ENCODE peak calls at places on chromosomes 7 and 10, in nine cellular contexts. P is HepG2, D is PC-9, R is A549, B is H9, J is foreskin keratinocyte, A is heart left ventricle, M is cardiac fibroblast, K is AG04450. V is an unnamed sample.

GRCh38 chr7:43394441-43395130 is 188.3 kb upstream of the STK17A start:
- DNase-seq in M (no peak), A (no peak), D (no peak), J (peak; percentile 99), B (no peak), R (no peak), K (no peak), P (no peak), V (no peak)

GRCh38 chr7:130296221-130296951 is 3.4 kb downstream of the CPA4 start:
- DNase-seq in A (no peak), M (no peak), P (no peak), J (no peak), K (no peak), D (no peak), R (no peak), B (no peak), V (no peak)

GRCh38 chr7:47635091-47636090 is 53.5 kb upstream of the TNS3 start:
- DNase-seq in K (no peak), P (peak; percentile 57), A (no peak), R (peak; percentile 73), M (no peak), B (peak; percentile 56), D (peak; percentile 82), J (peak; percentile 74), V (peak; percentile 81)

GRCh38 chr10:92834331-92834730 is 14.0 kb upstream of the EXOC6 start:
- DNase-seq in J (no peak), P (no peak), K (no peak), M (no peak), A (no peak), B (no peak), R (no peak), D (no peak), V (no peak)

GRCh38 chr10:80168679-80169380 is 36.3 kb downstream of the PLAC9 start:
- DNase-seq in P (no peak), M (no peak), B (peak; percentile 53), J (no peak), A (no peak), D (no peak), K (no peak), R (peak; percentile 51), V (no peak)

GRCh38 chr10:80504158-80504811 is 33.4 kb upstream of the SH2D4B start:
- DNase-seq in R (no peak), D (peak; percentile 41), K (no peak), P (no peak), B (no peak), A (no peak), J (no peak), M (no peak), V (peak; percentile 78)

GRCh38 chr10:58414270-58415041 is 29.2 kb downstream of the TFAM start:
- DNase-seq in P (peak; percentile 68), B (no peak), R (peak; percentile 57), K (peak; percentile 50), D (no peak), M (peak; percentile 89), J (peak; percentile 67), A (no peak), V (peak; percentile 76)

GRCh38 chr7:123154231-123154860 is 45.4 kb downstream of the SLC13A1 start:
- DNase-seq in K (peak; percentile 3), B (peak; percentile 67), P (peak; percentile 74), M (peak; percentile 95), R (peak; percentile 34), A (peak; percentile 49), D (peak; percentile 73), J (peak; percentile 73), V (no peak)

GRCh38 chr7:22945584-22945983 is 68.3 kb downstream of the HYCC1 start:
- DNase-seq in K (no peak), A (no peak), R (no peak), B (no peak), D (no peak), M (peak; percentile 52), P (no peak), J (no peak), V (no peak)

GRCh38 chr7:149734514-149735075 is 38.8 kb downstream of the ZNF467 start:
- DNase-seq in D (peak; percentile 28), M (no peak), P (no peak), R (no peak), A (no peak), J (peak; percentile 11), K (no peak), B (no peak), V (peak; percentile 38)

GRCh38 chr10:102452672-102453340 is 1.5 kb upstream of the C10orf95 start:
- DNase-seq in M (peak; percentile 79), J (no peak), A (no peak), K (no peak), R (no peak), B (no peak), D (peak; percentile 8), P (no peak), V (peak; percentile 94)

GRCh38 chr7:150343225-150343624 is 1.8 kb upstream of the RARRES2 start:
- DNase-seq in A (no peak), P (no peak), M (no peak), R (no peak), B (no peak), K (no peak), J (no peak), D (no peak), V (no peak)

GRCh38 chr10:77350711-77351119 is 286.9 kb downstream of the KCNMA1 start:
- DNase-seq in R (peak; percentile 99), B (no peak), M (peak; percentile 99), J (peak; percentile 98), D (peak; percentile 86), A (no peak), P (no peak), K (peak; percentile 97), V (peak; percentile 94)
- TF ChIP-seq CTCF in R (no peak), B (no peak), M (peak; percentile 14), J (peak; percentile 42), D (no peak), A (no peak), P (no peak), K (peak; percentile 38), V (peak; percentile 23)

GRCh38 chr10:1241322-1241890 is 185.2 kb downstream of the WDR37 start:
- DNase-seq in B (no peak), A (no peak), R (no peak), M (no peak), K (no peak), J (no peak), D (no peak), P (no peak), V (no peak)

GRCh38 chr10:1241973-1242935 is 186.1 kb downstream of the WDR37 start:
- DNase-seq in J (no peak), B (no peak), M (no peak), P (no peak), A (no peak), R (no peak), D (no peak), K (no peak), V (peak; percentile 65)

GRCh38 chr10:1242975-1243374 is 186.8 kb downstream of the WDR37 start:
- DNase-seq in R (no peak), K (no peak), B (no peak), J (no peak), A (no peak), P (no peak), D (no peak), M (no peak), V (peak; percentile 69)

GRCh38 chr10:1244493-1244892 is 188.3 kb downstream of the WDR37 start:
- DNase-seq in P (no peak), M (no peak), B (no peak), A (no peak), K (no peak), R (no peak), D (no peak), J (no peak), V (no peak)

DNA sequence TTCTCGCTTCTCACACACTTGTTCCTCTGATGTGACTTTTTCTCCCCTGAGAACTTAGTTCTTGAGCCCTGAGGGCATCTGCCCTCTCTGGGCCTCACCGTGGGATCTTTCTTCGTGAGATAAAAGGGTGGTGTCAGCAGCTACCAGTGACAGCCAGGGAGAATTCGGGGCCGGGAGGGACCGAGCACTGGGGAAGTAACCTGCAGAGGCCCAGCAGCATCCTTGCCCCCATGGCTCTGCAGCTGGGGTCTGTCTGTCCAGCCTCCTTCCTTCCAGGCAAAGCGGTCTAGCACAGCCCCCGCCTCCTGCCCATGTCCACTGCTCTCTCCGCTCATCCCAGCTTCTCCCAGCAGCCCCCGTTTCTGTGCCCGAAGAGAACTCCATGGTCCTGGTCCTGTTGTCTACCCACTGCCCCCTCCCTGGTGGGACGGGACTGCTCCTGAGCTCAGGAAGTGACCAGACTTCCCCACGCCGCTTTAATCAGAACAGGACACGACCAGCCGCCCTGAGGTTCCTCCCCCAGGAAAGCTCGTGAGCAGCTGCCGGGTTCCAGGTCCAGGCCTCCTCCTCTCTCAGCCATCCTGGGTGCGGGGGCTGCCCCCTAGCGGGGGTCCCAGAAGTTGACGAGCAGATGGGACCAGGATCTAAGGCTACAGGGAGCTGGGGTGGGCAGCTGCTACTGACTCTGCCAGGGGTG is 187.4 kb downstream of the WDR37 start:
- DNase-seq in R (no peak), D (no peak), J (no peak), P (no peak), M (no peak), K (no peak), B (peak; percentile 71), A (no peak), V (peak; percentile 54)
- TF ChIP-seq CTCF in R (no peak), D (no peak), J (no peak), P (peak; percentile 41), M (no peak), K (no peak), B (peak; percentile 67), A (no peak), V (no peak)

GRCh38 chr10:21172774-21173432 is 275.8 kb upstream of the NEBL start:
- DNase-seq in J (no peak), A (no peak), K (no peak), P (no peak), D (peak; percentile 26), R (peak; percentile 38), M (peak; percentile 26), B (peak; percentile 36), V (no peak)
- TF ChIP-seq CTCF in J (no peak), A (no peak), K (no peak), P (no peak), D (no peak), R (no peak), M (no peak), B (no peak), V (no peak)

GRCh38 chr7:133275441-133276105 is 22.7 kb downstream of the EXOC4 start:
- DNase-seq in K (no peak), A (no peak), J (no peak), D (no peak), M (peak; percentile 5), P (no peak), B (no peak), R (no peak), V (no peak)

GRCh38 chr7:133273221-133273620 is 20.3 kb downstream of the EXOC4 start:
- DNase-seq in M (no peak), D (no peak), J (no peak), A (no peak), R (no peak), B (no peak), P (no peak), K (no peak), V (no peak)

GRCh38 chr7:133274265-133274664 is 21.4 kb downstream of the EXOC4 start:
- DNase-seq in A (no peak), M (no peak), J (no peak), K (no peak), R (no peak), B (no peak), D (no peak), P (no peak), V (no peak)

DNA sequence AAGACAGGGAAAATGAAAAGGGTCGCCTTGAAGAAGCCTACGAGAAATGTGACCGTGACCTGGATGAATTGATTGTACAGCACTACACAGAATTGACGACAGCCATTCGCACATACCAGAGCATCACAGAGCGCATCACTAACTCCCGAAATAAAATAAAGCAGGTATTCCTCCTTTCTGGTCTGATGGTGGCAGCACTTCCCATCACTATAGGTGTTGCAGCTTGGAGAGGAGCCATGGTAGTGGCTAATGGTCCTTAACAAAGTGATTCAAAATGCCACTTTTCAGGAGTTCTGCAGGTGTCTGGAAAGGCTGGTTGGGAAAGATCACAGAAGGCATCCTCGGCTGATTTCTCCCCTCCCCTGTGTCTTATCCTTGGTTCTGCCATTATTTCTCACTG is 22.1 kb downstream of the EXOC4 start:
- DNase-seq in B (no peak), R (no peak), M (no peak), P (no peak), D (no peak), A (no peak), K (no peak), J (no peak), V (no peak)
- TF ChIP-seq CTCF in B (peak; percentile 55), R (no peak), M (no peak), P (peak; percentile 11), D (no peak), A (no peak), K (no peak), J (peak; percentile 34), V (no peak)

V was measured in osteoblast.